ENCODE peak calls at places on chromosomes 12 and 14, in five cellular contexts. C, D, L, G and M are unnamed samples.

GRCh38 chr12:25502071-25502555 is 51.0 kb downstream of the LMNTD1 start:
- DNase-seq in C (no peak), D (no peak), L (no peak), G (no peak), M (no peak)

GRCh38 chr14:69141550-69141949 is 11.4 kb downstream of the DCAF5 start:
- DNase-seq in C (no peak), D (no peak), L (no peak), G (no peak), M (no peak)

GRCh38 chr12:46354799-46355194 is 17.8 kb downstream of the SLC38A2 start:
- DNase-seq in C (no peak), D (no peak), L (no peak), G (no peak), M (no peak)

GRCh38 chr14:61326149-61326548 is 4.8 kb downstream of the PRKCH start:
- DNase-seq in C (no peak), D (no peak), L (no peak), G (no peak), M (no peak)

GRCh38 chr14:92748259-92749016 is at the start of gene LGMN:
- DNase-seq in C (peak), D (peak), L (peak), G (peak), M (peak)

GRCh38 chr12:108099778-108100177 is 29.3 kb upstream of the WSCD2 start:
- DNase-seq in C (no peak), D (no peak), L (no peak), G (no peak), M (no peak)

GRCh38 chr14:23442721-23443356 is 7.4 kb upstream of the MYH7 start:
- DNase-seq in C (no peak), D (no peak), L (no peak), G (no peak), M (no peak)

GRCh38 chr14:56159066-56159465 is 40.9 kb downstream of the PELI2 start:
- DNase-seq in C (no peak), D (no peak), L (no peak), G (no peak), M (no peak)